ENCODE peak calls at places on chromosomes 4 and X, in ten cellular contexts. E, P, O, N, I, A, T, J, U and S are unnamed samples.

GRCh38 chr4:95092762-95093161 is 335.0 kb downstream of the BMPR1B start:
- DNase-seq in I (no peak), N (no peak), U (no peak), E (no peak), J (no peak), O (no peak), T (peak; percentile 30), A (no peak), P (no peak), S (no peak)

GRCh38 chr4:146545102-146545501 is 23.4 kb upstream of the SLC10A7 start:
- DNase-seq in N (no peak), U (peak; percentile 43), P (peak; percentile 49), A (no peak), I (no peak), T (no peak), E (no peak), O (peak; percentile 62), J (no peak), S (no peak)

GRCh38 chrX:74251006-74251930 is 52.7 kb upstream of the ZCCHC13 start:
- DNase-seq in J (no peak), P (peak; percentile 51), U (peak; percentile 82), E (no peak), T (no peak), N (peak; percentile 48), I (no peak), O (peak; percentile 53), A (no peak), S (no peak)

GRCh38 chrX:76148753-76149152 is 24.1 kb upstream of the PBDC1 start:
- DNase-seq in T (no peak), J (peak; percentile 19), A (no peak), I (peak; percentile 15), U (peak; percentile 39), E (peak; percentile 55), P (peak; percentile 43), N (no peak), O (peak; percentile 33), S (peak; percentile 25)

GRCh38 chr4:3320361-3321023 is 27.7 kb downstream of the RGS12 start:
- DNase-seq in N (no peak), E (no peak), T (no peak), A (no peak), U (no peak), O (no peak), I (no peak), P (no peak), J (no peak), S (no peak)

GRCh38 chr4:10998826-10999225 is 314.3 kb upstream of the CLNK start:
- DNase-seq in J (no peak), U (peak; percentile 37), N (no peak), T (no peak), I (no peak), E (no peak), P (no peak), O (peak; percentile 22), A (no peak), S (no peak)

GRCh38 chr4:97987019-97987648 is 156.1 kb downstream of the STPG2 start:
- DNase-seq in A (no peak), J (no peak), P (peak; percentile 18), E (no peak), U (peak; percentile 48), N (no peak), T (no peak), I (no peak), O (peak; percentile 51), S (no peak)

GRCh38 chr4:113499696-113500095 is 261.8 kb downstream of the CAMK2D start:
- DNase-seq in N (no peak), O (no peak), A (no peak), T (no peak), U (peak; percentile 65), E (no peak), I (no peak), J (no peak), P (peak; percentile 84), S (no peak)

GRCh38 chr4:41024556-41025491 is 189.5 kb downstream of the APBB2 start:
- DNase-seq in I (no peak), N (no peak), U (peak; percentile 27), J (no peak), A (no peak), E (no peak), T (no peak), P (peak; percentile 33), O (peak; percentile 64), S (no peak)

GRCh38 chr4:151921371-151921770 is 160.6 kb upstream of the GATB start:
- DNase-seq in N (no peak), T (no peak), E (no peak), O (no peak), J (no peak), U (no peak), I (no peak), A (no peak), P (peak; percentile 29), S (no peak)

GRCh38 chrX:11702965-11703631 is 37.4 kb upstream of the ARHGAP6 start:
- DNase-seq in A (no peak), J (no peak), N (no peak), P (no peak), T (no peak), U (no peak), E (no peak), I (no peak), O (no peak), S (no peak)

GRCh38 chr4:158814636-158815035 is 45.8 kb downstream of the FNIP2 start:
- DNase-seq in A (no peak), I (no peak), T (no peak), N (no peak), O (no peak), J (no peak), U (no peak), E (no peak), P (peak; percentile 26), S (no peak)

GRCh38 chrX:101619336-101619735 is 1.5 kb upstream of the ARMCX6 start:
- DNase-seq in I (no peak), A (no peak), U (no peak), N (no peak), O (peak; percentile 75), T (no peak), E (no peak), P (no peak), J (no peak), S (no peak)

GRCh38 chr4:53863731-53864130 is 200.7 kb downstream of the CHIC2 start:
- DNase-seq in A (no peak), E (no peak), U (peak; percentile 40), T (no peak), O (no peak), P (peak; percentile 55), I (no peak), N (no peak), J (no peak), S (no peak)

GRCh38 chr4:70544279-70544870 is 26.0 kb downstream of the AMTN start:
- DNase-seq in O (peak; percentile 46), P (peak; percentile 10), J (no peak), N (no peak), T (no peak), A (no peak), E (no peak), I (no peak), U (peak; percentile 24), S (no peak)

GRCh38 chr4:58749206-58749605 is 1639.0 kb upstream of the IGFBP7 start:
- DNase-seq in T (peak; percentile 36), P (no peak), U (no peak), A (no peak), J (no peak), I (no peak), O (no peak), E (no peak), N (no peak), S (no peak)

GRCh38 chrX:111490683-111491082 is 20.8 kb upstream of the SERTM2 start:
- DNase-seq in U (no peak), P (peak; percentile 25), O (no peak), I (no peak), N (no peak), E (no peak), J (no peak), T (peak; percentile 75), A (no peak), S (no peak)

GRCh38 chr4:39931441-39931901 is 46.2 kb downstream of the PDS5A start:
- DNase-seq in J (no peak), P (no peak), U (no peak), O (no peak), I (no peak), N (no peak), T (no peak), A (no peak), E (no peak), S (no peak)

GRCh38 chrX:150362599-150363481 is at the start of gene MAMLD1:
- DNase-seq in E (peak; percentile 72), A (peak; percentile 24), J (peak; percentile 33), U (peak; percentile 81), I (no peak), P (peak; percentile 74), O (peak; percentile 49), T (no peak), N (peak; percentile 82), S (peak; percentile 46)

GRCh38 chr4:127533028-127533700 is 99.6 kb upstream of the INTU start:
- DNase-seq in J (no peak), I (no peak), E (no peak), U (peak; percentile 97), T (no peak), A (no peak), P (peak; percentile 64), O (no peak), N (no peak), S (no peak)

GRCh38 chr4:188551156-188551555 is 411.9 kb downstream of the TRIML1 start:
- DNase-seq in T (no peak), A (no peak), O (no peak), N (no peak), I (no peak), E (no peak), U (peak; percentile 29), J (no peak), P (no peak), S (no peak)

GRCh38 chrX:3815896-3816664 is 102.6 kb upstream of the PRKX start:
- DNase-seq in A (peak; percentile 9), I (no peak), E (peak; percentile 77), N (peak; percentile 57), O (peak; percentile 55), J (peak; percentile 7), T (no peak), P (peak; percentile 28), U (peak; percentile 34), S (peak; percentile 20)

GRCh38 chrX:54758114-54759055 is 39.7 kb downstream of the ITIH6 start:
- DNase-seq in U (no peak), N (no peak), P (no peak), T (no peak), O (peak; percentile 31), I (no peak), J (no peak), A (no peak), E (no peak), S (no peak)